ENCODE peak calls at places on chromosomes 11 and 22, in four cellular contexts. M, S, D and K are unnamed samples.

GRCh38 chr11:111446404-111447152 is 65.6 kb downstream of the BTG4 start:
- DNase-seq in M (peak), S (peak), D (peak), K (peak)

GRCh38 chr11:60872124-60872951 is 5.0 kb downstream of the ZP1 start:
- DNase-seq in M (peak), S (no peak), D (peak), K (no peak)

GRCh38 chr11:47593934-47594855 is at the start of gene C1QTNF4:
- DNase-seq in M (no peak), S (no peak), D (no peak), K (no peak)

GRCh38 chr11:76787271-76787670 is 4.1 kb downstream of the TSKU start:
- DNase-seq in M (no peak), S (no peak), D (no peak), K (no peak)

GRCh38 chr11:57432714-57433163 is 5.8 kb upstream of the SLC43A3 start:
- DNase-seq in M (no peak), S (no peak), D (no peak), K (peak)

GRCh38 chr11:9138612-9139579 is 47.5 kb upstream of the SCUBE2 start:
- DNase-seq in M (peak), S (no peak), D (peak), K (no peak)

GRCh38 chr11:4038973-4039372 is 55.6 kb upstream of the RRM1 start:
- DNase-seq in M (no peak), S (no peak), D (no peak), K (no peak)

GRCh38 chr11:130672911-130673310 is 224.5 kb downstream of the ADAMTS15 start:
- DNase-seq in M (no peak), S (no peak), D (no peak), K (no peak)

GRCh38 chr11:1388763-1389102 is 1.0 kb upstream of the BRSK2 start:
- DNase-seq in M (no peak), S (no peak), D (no peak), K (no peak)

GRCh38 chr11:134235399-134235798 is 10.9 kb downstream of the VPS26B start:
- DNase-seq in M (no peak), S (no peak), D (no peak), K (no peak)

GRCh38 chr11:22920939-22921565 is 60.8 kb upstream of the CCDC179 start:
- DNase-seq in M (peak), S (peak), D (peak), K (peak)

GRCh38 chr11:68506908-68507307 is 46.4 kb downstream of the PPP6R3 start:
- DNase-seq in M (no peak), S (no peak), D (no peak), K (no peak)

GRCh38 chr22:40410272-40410671 is 39.9 kb downstream of the SGSM3 start:
- DNase-seq in M (no peak), S (no peak), D (no peak), K (no peak)

GRCh38 chr22:27724706-27725105 is 76.8 kb downstream of the MN1 start:
- DNase-seq in M (no peak), S (no peak), D (no peak), K (no peak)

GRCh38 chr22:49299821-49300231 is 527.8 kb downstream of the BRD1 start:
- DNase-seq in M (no peak), S (no peak), D (no peak), K (no peak)

GRCh38 chr11:57514538-57515331 is 767 bp downstream of the SLC43A1 start:
- DNase-seq in M (peak), S (peak), D (peak), K (peak)

GRCh38 chr22:25208743-25209505 is 9.3 kb downstream of the CRYBB3 start:
- DNase-seq in M (no peak), S (no peak), D (no peak), K (no peak)

GRCh38 chr11:71112990-71113389 is 139.4 kb downstream of the SHANK2 start:
- DNase-seq in M (no peak), S (no peak), D (no peak), K (no peak)

GRCh38 chr22:20039683-20040325 is 18.9 kb downstream of the TANGO2 start:
- DNase-seq in M (no peak), S (no peak), D (no peak), K (no peak)

GRCh38 chr11:27718346-27718852 is 18.1 kb upstream of the BDNF start:
- DNase-seq in M (peak), S (no peak), D (no peak), K (no peak)

GRCh38 chr11:65059959-65060824 is 1.8 kb upstream of the NAALADL1 start:
- DNase-seq in M (peak), S (peak), D (peak), K (peak)

GRCh38 chr11:126637800-126638175 is 282.3 kb downstream of the ST3GAL4 start:
- DNase-seq in M (no peak), S (no peak), D (no peak), K (no peak)

GRCh38 chr11:71437879-71438278 is 10.3 kb downstream of the DHCR7 start:
- DNase-seq in M (no peak), S (no peak), D (no peak), K (no peak)

GRCh38 chr22:50176850-50177536 is 6.5 kb downstream of the PANX2 start:
- DNase-seq in M (no peak), S (no peak), D (no peak), K (no peak)

GRCh38 chr11:94934362-94934761 is 39.0 kb downstream of the CWC15 start:
- DNase-seq in M (no peak), S (no peak), D (no peak), K (no peak)

GRCh38 chr11:69437001-69437875 is 44.2 kb upstream of the LINC01488 start:
- DNase-seq in M (no peak), S (no peak), D (no peak), K (no peak)

GRCh38 chr11:3669128-3669527 is 2.1 kb downstream of the CHRNA10 start:
- DNase-seq in M (no peak), S (no peak), D (no peak), K (no peak)

GRCh38 chr22:49334589-49334873 is 493.1 kb downstream of the BRD1 start:
- DNase-seq in M (no peak), S (no peak), D (no peak), K (no peak)

GRCh38 chr11:119108857-119109221 is 1.7 kb downstream of the C2CD2L start:
- DNase-seq in M (peak), S (no peak), D (peak), K (no peak)
- H3K4me3 ChIP-seq in M (peak), S (peak), D (no peak), K (peak)

DNA sequence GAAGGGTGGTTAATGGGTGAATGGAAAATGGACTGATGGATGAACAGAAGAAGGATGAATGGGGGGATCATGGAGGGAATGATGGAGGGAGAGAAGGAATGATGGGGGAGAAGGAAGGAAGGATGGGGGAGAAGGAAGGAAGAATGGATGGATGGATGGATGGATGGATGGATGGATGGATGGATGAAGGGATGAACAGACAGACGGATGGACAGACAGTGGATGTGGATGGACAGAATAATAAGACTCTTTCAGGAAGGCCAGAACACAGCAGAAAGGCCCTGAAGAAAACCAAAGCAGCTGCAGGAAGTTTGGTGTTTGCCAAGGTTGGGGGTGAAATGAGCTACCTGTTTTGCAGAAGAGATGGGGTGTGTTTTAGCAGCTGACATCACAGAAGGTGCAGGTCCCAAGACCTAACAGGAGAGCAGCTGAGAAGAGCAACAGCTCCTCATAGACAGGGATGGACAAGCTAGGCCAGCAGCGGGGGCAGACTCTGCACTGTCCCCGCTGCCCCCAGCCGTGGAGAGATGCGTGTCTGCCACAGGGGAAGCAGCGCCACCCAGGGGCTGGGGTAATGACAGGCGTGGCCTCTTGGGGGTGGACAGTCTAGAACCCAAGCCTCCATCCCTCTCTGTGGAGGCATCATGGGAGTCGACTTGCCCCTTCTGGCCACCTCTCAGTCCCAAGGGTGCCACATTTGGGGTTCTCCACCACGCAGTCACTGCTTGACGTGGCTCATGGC is 17.9 kb downstream of the C1QTNF6 start:
- DNase-seq in M (no peak), S (no peak), D (no peak), K (no peak)
- TF ChIP-seq CTCF in M (no peak), S (peak), D (no peak), K (no peak)

DNA sequence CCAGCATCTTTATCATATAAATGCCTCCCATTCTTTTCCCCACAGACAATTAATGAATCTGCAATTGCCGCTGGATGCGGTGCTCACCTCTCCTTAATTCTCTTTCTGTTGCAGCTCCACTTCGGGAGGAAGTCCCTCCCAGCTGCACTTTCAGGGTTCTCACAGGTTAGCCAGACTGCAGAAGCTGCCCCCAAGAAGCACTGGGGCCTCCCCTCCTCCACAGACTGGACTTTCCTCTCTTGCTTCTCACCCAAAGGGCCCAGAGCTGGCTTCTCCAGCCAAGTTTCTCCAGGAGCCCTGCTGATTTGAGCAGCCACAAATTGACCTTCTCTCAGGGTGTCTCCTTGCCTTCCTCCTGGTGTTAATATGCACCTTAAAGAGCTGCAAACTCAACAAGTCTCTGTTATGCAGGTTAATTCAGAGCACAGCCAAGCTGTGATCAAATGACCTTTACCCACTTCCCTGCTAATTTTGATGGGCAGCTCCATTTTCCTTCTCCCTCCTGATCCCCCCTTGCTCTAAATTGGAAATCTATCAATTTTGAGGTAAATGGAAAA is 298.9 kb downstream of the BUD13 start:
- DNase-seq in M (no peak), S (no peak), D (no peak), K (no peak)
- H3K4me3 ChIP-seq in M (no peak), S (no peak), D (no peak), K (no peak)

GRCh38 chr11:62545437-62546243 is 966 bp downstream of the AHNAK start:
- DNase-seq in M (peak), S (no peak), D (peak), K (peak)
- TF ChIP-seq CTCF in M (no peak), S (no peak), D (no peak), K (no peak)

GRCh38 chr22:22040908-22041307 is 58.3 kb upstream of the TOP3B start:
- DNase-seq in M (no peak), S (no peak), D (no peak), K (no peak)
- H3K4me3 ChIP-seq in M (no peak), S (no peak), D (no peak), K (no peak)